ENCODE peak calls at places on chromosomes 5 and 9, in nine cellular contexts. E is heart left ventricle; L is activated CD4-positive, alpha-beta T cell treated with anti-CD3 and anti-CD28 coated beads, Interleukin-2, amount 50 U/mL, for 1 hour; V is pancreas; N is epithelial cell of esophagus; G is breast epithelium; Y is NCI-H187; I is smooth muscle cell of the brain vasculature; W is CD8-positive, alpha-beta memory T cell. J is an unnamed sample.

GRCh38 chr5:127012933-127013332 is 17.4 kb downstream of the MARCHF3 start:
- DNase-seq in G (no peak), E (no peak), Y (no peak), N (peak; percentile 31), I (no peak), V (no peak), W (no peak), L (no peak), J (no peak)

GRCh38 chr9:137459601-137460362 is 648 bp upstream of the NSMF start:
- DNase-seq in W (peak; percentile 1), L (no peak), I (no peak), E (peak; percentile 36), N (no peak), Y (no peak), G (no peak), V (peak; percentile 15), J (no peak)

GRCh38 chr9:135662758-135663450 is at the start of gene LCN9:
- DNase-seq in W (no peak), V (no peak), Y (no peak), N (no peak), L (no peak), E (no peak), G (no peak), I (no peak), J (no peak)

GRCh38 chr5:33641722-33642505 is 201.1 kb downstream of the TARS1 start:
- DNase-seq in G (no peak), I (no peak), L (no peak), Y (no peak), W (no peak), V (no peak), E (no peak), N (no peak), J (no peak)

GRCh38 chr9:129419382-129419899 is 201.5 kb downstream of the C9orf50 start:
- DNase-seq in G (no peak), Y (no peak), L (no peak), V (no peak), E (no peak), I (no peak), W (no peak), N (no peak), J (no peak)

GRCh38 chr5:136195971-136196577 is 3.1 kb upstream of the SMIM32 start:
- DNase-seq in G (no peak), V (no peak), W (no peak), N (no peak), Y (no peak), L (no peak), E (no peak), I (no peak), J (no peak)

GRCh38 chr9:122819791-122820489 is 8.4 kb downstream of the PDCL start:
- DNase-seq in E (no peak), I (peak; percentile 40), W (no peak), L (no peak), N (no peak), V (no peak), G (no peak), Y (no peak), J (no peak)

GRCh38 chr9:127020036-127020435 is 102.4 kb downstream of the ANGPTL2 start:
- DNase-seq in V (no peak), I (no peak), W (no peak), G (no peak), L (no peak), N (no peak), Y (no peak), E (no peak), J (no peak)

J was measured in COR-L47.